ENCODE peak calls at places on chromosome 6, in eight cellular contexts. One of them, this sample, is unnamed.
A peak's percentile ranks its signal among the peaks of the same experiment; 100 is the strongest.

GRCh38 chr6:83429857-83430605 is 820 bp downstream of the ME1 start:
- DNase-seq in stimulated activated CD8-positive, alpha-beta memory T cell treated with anti-CD3 and anti-CD28 coated beads, Interleukin-4, amount 100 ng/mL, for 4 hours: no peak
- DNase-seq in Caki2: peak; percentile 53
- DNase-seq in cardiac septum: no peak
- DNase-seq in NCI-H1436 treated with DMSO at 0.1 percent for 48 hours: no peak
- DNase-seq in GM12865: peak; percentile 22
- DNase-seq in kidney: no peak
- DNase-seq in stimulated activated CD4-positive, alpha-beta T cell treated with anti-CD3 and anti-CD28 coated beads, Interleukin-1b, Interleukin-23, amount 100 ng/mL, for 4 hours: no peak
- DNase-seq in this sample: no peak

GRCh38 chr6:109204511-109204910 is 109.2 kb downstream of the CEP57L1 start:
- DNase-seq in stimulated activated CD8-positive, alpha-beta memory T cell treated with anti-CD3 and anti-CD28 coated beads, Interleukin-4, amount 100 ng/mL, for 4 hours: no peak
- DNase-seq in Caki2: no peak
- DNase-seq in cardiac septum: no peak
- DNase-seq in NCI-H1436 treated with DMSO at 0.1 percent for 48 hours: no peak
- DNase-seq in GM12865: no peak
- DNase-seq in kidney: no peak
- DNase-seq in stimulated activated CD4-positive, alpha-beta T cell treated with anti-CD3 and anti-CD28 coated beads, Interleukin-1b, Interleukin-23, amount 100 ng/mL, for 4 hours: no peak
- DNase-seq in this sample: no peak

GRCh38 chr6:94859924-94860323 is 717.4 kb upstream of the MANEA start:
- DNase-seq in stimulated activated CD8-positive, alpha-beta memory T cell treated with anti-CD3 and anti-CD28 coated beads, Interleukin-4, amount 100 ng/mL, for 4 hours: no peak
- DNase-seq in Caki2: no peak
- DNase-seq in cardiac septum: no peak
- DNase-seq in NCI-H1436 treated with DMSO at 0.1 percent for 48 hours: no peak
- DNase-seq in GM12865: no peak
- DNase-seq in kidney: no peak
- DNase-seq in stimulated activated CD4-positive, alpha-beta T cell treated with anti-CD3 and anti-CD28 coated beads, Interleukin-1b, Interleukin-23, amount 100 ng/mL, for 4 hours: no peak
- DNase-seq in this sample: no peak

GRCh38 chr6:107185570-107185969 is 70.3 kb upstream of the BEND3 start:
- DNase-seq in stimulated activated CD8-positive, alpha-beta memory T cell treated with anti-CD3 and anti-CD28 coated beads, Interleukin-4, amount 100 ng/mL, for 4 hours: no peak
- DNase-seq in Caki2: peak; percentile 7
- DNase-seq in cardiac septum: no peak
- DNase-seq in NCI-H1436 treated with DMSO at 0.1 percent for 48 hours: no peak
- DNase-seq in GM12865: no peak
- DNase-seq in kidney: no peak
- DNase-seq in stimulated activated CD4-positive, alpha-beta T cell treated with anti-CD3 and anti-CD28 coated beads, Interleukin-1b, Interleukin-23, amount 100 ng/mL, for 4 hours: no peak
- DNase-seq in this sample: peak; percentile 52

GRCh38 chr6:105873799-105874198 is 212.3 kb upstream of the PRDM1 start:
- DNase-seq in stimulated activated CD8-positive, alpha-beta memory T cell treated with anti-CD3 and anti-CD28 coated beads, Interleukin-4, amount 100 ng/mL, for 4 hours: no peak
- DNase-seq in Caki2: no peak
- DNase-seq in cardiac septum: no peak
- DNase-seq in NCI-H1436 treated with DMSO at 0.1 percent for 48 hours: no peak
- DNase-seq in GM12865: no peak
- DNase-seq in kidney: no peak
- DNase-seq in stimulated activated CD4-positive, alpha-beta T cell treated with anti-CD3 and anti-CD28 coated beads, Interleukin-1b, Interleukin-23, amount 100 ng/mL, for 4 hours: no peak
- DNase-seq in this sample: no peak

GRCh38 chr6:85669735-85670194 is 27.1 kb upstream of the SYNCRIP start:
- DNase-seq in stimulated activated CD8-positive, alpha-beta memory T cell treated with anti-CD3 and anti-CD28 coated beads, Interleukin-4, amount 100 ng/mL, for 4 hours: no peak
- DNase-seq in Caki2: no peak
- DNase-seq in cardiac septum: no peak
- DNase-seq in NCI-H1436 treated with DMSO at 0.1 percent for 48 hours: no peak
- DNase-seq in GM12865: peak; percentile 93
- DNase-seq in kidney: no peak
- DNase-seq in stimulated activated CD4-positive, alpha-beta T cell treated with anti-CD3 and anti-CD28 coated beads, Interleukin-1b, Interleukin-23, amount 100 ng/mL, for 4 hours: peak; percentile 17
- DNase-seq in this sample: no peak

GRCh38 chr6:3310710-3311109 is 52.0 kb downstream of the PSMG4 start:
- DNase-seq in stimulated activated CD8-positive, alpha-beta memory T cell treated with anti-CD3 and anti-CD28 coated beads, Interleukin-4, amount 100 ng/mL, for 4 hours: no peak
- DNase-seq in Caki2: no peak
- DNase-seq in cardiac septum: peak; percentile 15
- DNase-seq in NCI-H1436 treated with DMSO at 0.1 percent for 48 hours: no peak
- DNase-seq in GM12865: no peak
- DNase-seq in kidney: no peak
- DNase-seq in stimulated activated CD4-positive, alpha-beta T cell treated with anti-CD3 and anti-CD28 coated beads, Interleukin-1b, Interleukin-23, amount 100 ng/mL, for 4 hours: no peak
- DNase-seq in this sample: no peak

GRCh38 chr6:149889321-149889720 is 8.6 kb downstream of the RAET1E start:
- DNase-seq in stimulated activated CD8-positive, alpha-beta memory T cell treated with anti-CD3 and anti-CD28 coated beads, Interleukin-4, amount 100 ng/mL, for 4 hours: no peak
- DNase-seq in Caki2: no peak
- DNase-seq in cardiac septum: no peak
- DNase-seq in NCI-H1436 treated with DMSO at 0.1 percent for 48 hours: no peak
- DNase-seq in GM12865: no peak
- DNase-seq in kidney: no peak
- DNase-seq in stimulated activated CD4-positive, alpha-beta T cell treated with anti-CD3 and anti-CD28 coated beads, Interleukin-1b, Interleukin-23, amount 100 ng/mL, for 4 hours: no peak
- DNase-seq in this sample: peak; percentile 29

GRCh38 chr6:138540468-138540867 is 41.2 kb upstream of the NHSL1 start:
- DNase-seq in stimulated activated CD8-positive, alpha-beta memory T cell treated with anti-CD3 and anti-CD28 coated beads, Interleukin-4, amount 100 ng/mL, for 4 hours: no peak
- DNase-seq in Caki2: no peak
- DNase-seq in cardiac septum: no peak
- DNase-seq in NCI-H1436 treated with DMSO at 0.1 percent for 48 hours: no peak
- DNase-seq in GM12865: no peak
- DNase-seq in kidney: no peak
- DNase-seq in stimulated activated CD4-positive, alpha-beta T cell treated with anti-CD3 and anti-CD28 coated beads, Interleukin-1b, Interleukin-23, amount 100 ng/mL, for 4 hours: no peak
- DNase-seq in this sample: no peak

GRCh38 chr6:33799714-33800113 is 4.1 kb downstream of the MLN start:
- DNase-seq in stimulated activated CD8-positive, alpha-beta memory T cell treated with anti-CD3 and anti-CD28 coated beads, Interleukin-4, amount 100 ng/mL, for 4 hours: no peak
- DNase-seq in Caki2: no peak
- DNase-seq in cardiac septum: no peak
- DNase-seq in NCI-H1436 treated with DMSO at 0.1 percent for 48 hours: no peak
- DNase-seq in GM12865: no peak
- DNase-seq in kidney: peak; percentile 57
- DNase-seq in stimulated activated CD4-positive, alpha-beta T cell treated with anti-CD3 and anti-CD28 coated beads, Interleukin-1b, Interleukin-23, amount 100 ng/mL, for 4 hours: no peak
- DNase-seq in this sample: no peak

GRCh38 chr6:107629545-107630147 is 139.7 kb downstream of the SOBP start:
- DNase-seq in stimulated activated CD8-positive, alpha-beta memory T cell treated with anti-CD3 and anti-CD28 coated beads, Interleukin-4, amount 100 ng/mL, for 4 hours: no peak
- DNase-seq in Caki2: no peak
- DNase-seq in cardiac septum: no peak
- DNase-seq in NCI-H1436 treated with DMSO at 0.1 percent for 48 hours: peak; percentile 8
- DNase-seq in GM12865: no peak
- DNase-seq in kidney: no peak
- DNase-seq in stimulated activated CD4-positive, alpha-beta T cell treated with anti-CD3 and anti-CD28 coated beads, Interleukin-1b, Interleukin-23, amount 100 ng/mL, for 4 hours: no peak
- DNase-seq in this sample: no peak

This sample was measured in SHP77.